ENCODE peak calls at places on chromosomes 2 and 18, in seven cellular contexts. D is A549, W is transverse colon, T is sigmoid colon, C is GM12878, G is suprapubic skin, V is ovary. H is an unnamed sample. For H3K4me1, the result is how much of the 10 kb centered on the place peaks cover.

GRCh38 chr18:54148678-54149077 is 75.8 kb downstream of the MBD2 start:
- DNase-seq in D (no peak), W (no peak), T (no peak), C (no peak), G (no peak), V (no peak), H (no peak)

GRCh38 chr2:18593496-18593895 is 4.1 kb upstream of the NT5C1B start:
- DNase-seq in D (no peak), W (no peak), T (no peak), C (no peak), G (no peak), V (no peak), H (no peak)

GRCh38 chr18:58476521-58477210 is 152.2 kb downstream of the ALPK2 start:
- DNase-seq in D (no peak), W (no peak), T (no peak), C (no peak), G (no peak), V (no peak), H (no peak)

GRCh38 chr2:45962522-45962921 is 311.0 kb downstream of the PRKCE start:
- DNase-seq in D (peak), W (no peak), T (peak), C (no peak), G (no peak), V (peak), H (peak)

GRCh38 chr2:149192425-149192824 is 138.0 kb upstream of the LYPD6 start:
- DNase-seq in D (no peak), W (no peak), T (no peak), C (no peak), G (no peak), V (no peak), H (no peak)

GRCh38 chr2:68747413-68747812 is 12.8 kb downstream of the ARHGAP25 start:
- DNase-seq in D (no peak), W (no peak), T (peak), C (no peak), G (no peak), V (no peak), H (no peak)

GRCh38 chr2:168592181-168592831 is 136.2 kb downstream of the CERS6 start:
- DNase-seq in D (no peak), W (no peak), T (no peak), C (no peak), G (no peak), V (no peak), H (no peak)

GRCh38 chr18:50358844-50359243 is 16.0 kb upstream of the SKA1 start:
- DNase-seq in D (no peak), W (no peak), T (no peak), C (no peak), G (no peak), V (no peak), H (no peak)

GRCh38 chr2:1770566-1771380 is 26.5 kb upstream of the PXDN start:
- DNase-seq in D (no peak), W (no peak), T (no peak), C (no peak), G (peak), V (no peak), H (peak)

GRCh38 chr2:23940976-23941605 is 828 bp downstream of the UBXN2A start:
- DNase-seq in D (no peak), W (no peak), T (no peak), C (peak), G (no peak), V (no peak), H (no peak)

GRCh38 chr2:33236457-33236856 is 240.0 kb upstream of the RASGRP3 start:
- DNase-seq in D (no peak), W (no peak), T (no peak), C (no peak), G (no peak), V (no peak), H (no peak)

GRCh38 chr2:22784586-22784985 is 600.4 kb upstream of the KLHL29 start:
- DNase-seq in D (no peak), W (no peak), T (no peak), C (no peak), G (no peak), V (no peak), H (no peak)

GRCh38 chr2:190599546-190600220 is 49.2 kb upstream of the NAB1 start:
- DNase-seq in D (no peak), W (no peak), T (no peak), C (no peak), G (no peak), V (no peak), H (no peak)

GRCh38 chr2:199303814-199304213 is 153.9 kb downstream of the SATB2 start:
- DNase-seq in D (no peak), W (no peak), T (no peak), C (no peak), G (no peak), V (no peak), H (no peak)

GRCh38 chr2:235084424-235084823 is 132.6 kb downstream of the SH3BP4 start:
- DNase-seq in D (no peak), W (no peak), T (no peak), C (no peak), G (no peak), V (no peak), H (no peak)
- H3K27ac ChIP-seq in D (no peak), W (no peak), T (no peak), C (no peak), G (no peak), V (no peak), H (no peak)

DNA sequence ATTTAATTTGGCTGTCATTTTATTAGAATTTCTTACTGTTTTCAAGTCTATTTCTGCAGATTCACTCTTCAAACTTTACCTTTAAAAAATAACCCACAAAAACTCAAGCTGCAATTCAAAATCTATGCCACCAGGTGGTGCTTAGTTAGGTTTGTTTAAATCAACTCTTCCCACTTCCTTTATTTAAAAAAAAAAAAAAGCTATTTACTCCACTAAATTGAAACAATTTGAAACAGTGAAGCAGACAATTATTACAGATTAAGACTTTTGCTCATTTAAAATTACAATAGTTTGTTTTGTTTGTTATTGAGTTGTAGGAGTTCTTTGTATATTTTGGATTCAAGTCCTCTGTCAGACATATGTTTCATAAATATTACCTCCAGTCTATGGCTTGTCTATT is 300.0 kb downstream of the PDE11A start:
- DNase-seq in D (peak), W (no peak), T (no peak), C (no peak), G (no peak), V (no peak), H (no peak)
- H3K4me1 ChIP-seq in D (under half), W (under half), T (under half), C (under half), G (under half), V (under half), H (under half)

DNA sequence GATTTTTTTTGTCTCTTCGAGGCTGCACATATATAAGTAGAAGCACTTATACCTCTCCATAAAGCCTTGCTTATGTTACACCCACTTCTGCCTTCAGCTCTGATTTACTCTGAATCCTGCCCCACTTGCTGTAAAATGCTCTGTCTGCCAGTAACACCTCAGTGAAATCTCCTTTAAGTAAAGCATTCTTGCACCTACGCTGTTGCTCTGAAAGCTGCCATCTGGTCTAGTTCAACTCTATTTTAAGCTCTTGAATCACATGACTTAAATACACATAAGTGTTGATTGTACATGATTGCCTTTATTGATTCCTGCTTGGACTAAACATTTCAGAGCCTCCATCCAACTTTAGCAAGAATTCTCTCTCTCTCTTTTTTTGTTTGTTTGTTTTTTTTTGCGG is 609.0 kb upstream of the CELF4 start:
- DNase-seq in D (no peak), W (no peak), T (no peak), C (no peak), G (no peak), V (no peak), H (no peak)
- TF ChIP-seq EP300 in D (no peak), W (no peak), T (no peak), C (no peak), G (no peak), V (no peak), H (no peak)

GRCh38 chr2:134410006-134410405 is 156.1 kb downstream of the MGAT5 start:
- DNase-seq in D (no peak), W (no peak), T (no peak), C (no peak), G (no peak), V (no peak), H (no peak)
- H3K27ac ChIP-seq in D (no peak), W (no peak), T (no peak), C (no peak), G (no peak), V (no peak), H (no peak)

GRCh38 chr2:216302981-216303676 is 69.2 kb downstream of the MARCHF4 start:
- DNase-seq in D (no peak), W (no peak), T (no peak), C (no peak), G (no peak), V (no peak), H (no peak)

GRCh38 chr2:216300921-216301320 is 71.4 kb downstream of the MARCHF4 start:
- DNase-seq in D (no peak), W (no peak), T (no peak), C (no peak), G (no peak), V (no peak), H (no peak)

GRCh38 chr2:216299588-216299987 is 72.7 kb downstream of the MARCHF4 start:
- DNase-seq in D (no peak), W (no peak), T (no peak), C (no peak), G (no peak), V (no peak), H (no peak)

GRCh38 chr2:216298719-216299118 is 73.6 kb downstream of the MARCHF4 start:
- DNase-seq in D (peak), W (no peak), T (no peak), C (no peak), G (no peak), V (no peak), H (no peak)

GRCh38 chr2:216299130-216299529 is 73.2 kb downstream of the MARCHF4 start:
- DNase-seq in D (no peak), W (no peak), T (no peak), C (no peak), G (no peak), V (no peak), H (no peak)
- H3K4me1 ChIP-seq in D (under half), W (under half), T (under half), C (under half), G (under half), V (under half), H (under half)

DNA sequence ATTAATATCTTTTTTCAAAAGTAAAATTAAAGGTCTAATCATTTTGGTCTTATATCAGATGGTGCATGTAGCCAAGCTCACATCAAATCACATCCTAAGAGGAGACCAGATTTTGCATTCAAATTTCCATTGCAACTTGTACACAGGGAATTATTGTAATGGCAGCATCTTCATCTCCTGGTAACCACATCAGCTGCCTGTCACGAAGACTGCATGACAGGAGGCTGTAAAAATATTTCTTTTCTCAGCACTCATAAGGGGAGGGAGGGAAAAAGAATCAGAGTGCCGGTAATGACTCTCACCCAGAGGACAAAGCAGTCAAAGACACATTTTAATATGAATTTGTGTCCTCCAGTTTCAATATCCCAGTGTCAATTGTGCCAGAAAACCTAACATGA is 216.7 kb downstream of the TMEM163 start:
- DNase-seq in D (no peak), W (no peak), T (no peak), C (no peak), G (no peak), V (no peak), H (no peak)
- TF ChIP-seq EP300 in D (no peak), W (no peak), T (no peak), C (no peak), G (no peak), V (no peak), H (no peak)

DNA sequence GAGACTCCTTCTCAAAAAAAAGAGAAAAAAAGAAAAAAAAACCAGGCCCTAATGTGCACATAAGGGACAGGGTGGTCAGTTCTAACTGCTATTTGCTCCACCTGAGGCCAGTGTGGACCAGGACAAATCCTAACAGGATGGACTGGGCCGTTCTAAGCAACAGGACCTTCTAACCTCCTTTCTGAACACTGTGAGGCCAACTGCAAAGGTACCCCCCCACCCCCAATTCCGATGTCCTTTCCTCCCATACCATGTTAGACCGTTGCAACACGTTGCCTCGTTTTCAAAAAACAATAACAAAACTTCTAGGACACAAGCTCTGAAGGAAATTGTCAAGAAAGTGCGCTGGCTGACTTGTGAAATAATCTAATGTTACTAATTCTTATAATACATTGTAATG is 1.2 kb downstream of the THAP4 start:
- DNase-seq in D (no peak), W (no peak), T (no peak), C (no peak), G (no peak), V (no peak), H (no peak)
- H3K27ac ChIP-seq in D (peak), W (peak), T (peak), C (peak), G (no peak), V (peak), H (peak)

H was measured in stomach.